ENCODE peak calls at places on chromosome 14, in five cellular contexts. W is uterus, L is ovary, Z is OCI-LY7, G is hepatocyte. R is an unnamed sample. For H3K4me1, the result is how much of the 10 kb centered on the place peaks cover.

GRCh38 chr14:91115986-91116385 is 2.1 kb downstream of the DGLUCY start:
- DNase-seq in L (no peak), W (no peak), G (no peak), Z (no peak), R (no peak)

GRCh38 chr14:82445810-82446575 is 912.3 kb upstream of the SEL1L start:
- DNase-seq in Z (no peak), L (no peak), W (no peak), G (no peak), R (no peak)

GRCh38 chr14:98210045-98210678 is 1061.8 kb downstream of the BCL11B start:
- DNase-seq in L (no peak), Z (no peak), G (no peak), W (no peak), R (no peak)

GRCh38 chr14:101194356-101195308 is 291.1 kb upstream of the RTL1 start:
- DNase-seq in G (no peak), W (no peak), L (peak), Z (no peak), R (no peak)

GRCh38 chr14:91234791-91235114 is 9.8 kb downstream of the GPR68 start:
- DNase-seq in W (no peak), Z (no peak), L (no peak), G (no peak), R (no peak)

GRCh38 chr14:21039585-21040369 is 2.4 kb upstream of the RNASE7 start:
- DNase-seq in Z (peak), L (peak), G (peak), W (peak), R (no peak)

GRCh38 chr14:93528884-93529558 is 98.3 kb downstream of the UNC79 start:
- DNase-seq in W (no peak), L (no peak), G (no peak), Z (no peak), R (no peak)

GRCh38 chr14:96038558-96038919 is 623 bp upstream of the C14orf132 start:
- DNase-seq in L (no peak), G (no peak), W (no peak), Z (no peak), R (no peak)

GRCh38 chr14:103161054-103161397 is 37.8 kb downstream of the TNFAIP2 start:
- DNase-seq in G (no peak), L (no peak), Z (no peak), W (no peak), R (no peak)

GRCh38 chr14:92503756-92504491 is 9.7 kb upstream of the RIN3 start:
- DNase-seq in L (no peak), G (peak), Z (no peak), W (no peak), R (no peak)

GRCh38 chr14:97873291-97873690 is 1076.1 kb downstream of the VRK1 start:
- DNase-seq in Z (no peak), W (no peak), G (no peak), L (no peak), R (no peak)

GRCh38 chr14:25848601-25849000 is 749.2 kb downstream of the NOVA1 start:
- DNase-seq in Z (no peak), W (no peak), L (no peak), G (no peak), R (no peak)

GRCh38 chr14:61608245-61609142 is 86.8 kb upstream of the HIF1A start:
- DNase-seq in L (no peak), W (no peak), Z (no peak), G (no peak), R (peak)

GRCh38 chr14:83300454-83301064 is 1766.9 kb upstream of the SEL1L start:
- DNase-seq in G (peak), L (no peak), Z (peak), W (no peak), R (no peak)

DNA sequence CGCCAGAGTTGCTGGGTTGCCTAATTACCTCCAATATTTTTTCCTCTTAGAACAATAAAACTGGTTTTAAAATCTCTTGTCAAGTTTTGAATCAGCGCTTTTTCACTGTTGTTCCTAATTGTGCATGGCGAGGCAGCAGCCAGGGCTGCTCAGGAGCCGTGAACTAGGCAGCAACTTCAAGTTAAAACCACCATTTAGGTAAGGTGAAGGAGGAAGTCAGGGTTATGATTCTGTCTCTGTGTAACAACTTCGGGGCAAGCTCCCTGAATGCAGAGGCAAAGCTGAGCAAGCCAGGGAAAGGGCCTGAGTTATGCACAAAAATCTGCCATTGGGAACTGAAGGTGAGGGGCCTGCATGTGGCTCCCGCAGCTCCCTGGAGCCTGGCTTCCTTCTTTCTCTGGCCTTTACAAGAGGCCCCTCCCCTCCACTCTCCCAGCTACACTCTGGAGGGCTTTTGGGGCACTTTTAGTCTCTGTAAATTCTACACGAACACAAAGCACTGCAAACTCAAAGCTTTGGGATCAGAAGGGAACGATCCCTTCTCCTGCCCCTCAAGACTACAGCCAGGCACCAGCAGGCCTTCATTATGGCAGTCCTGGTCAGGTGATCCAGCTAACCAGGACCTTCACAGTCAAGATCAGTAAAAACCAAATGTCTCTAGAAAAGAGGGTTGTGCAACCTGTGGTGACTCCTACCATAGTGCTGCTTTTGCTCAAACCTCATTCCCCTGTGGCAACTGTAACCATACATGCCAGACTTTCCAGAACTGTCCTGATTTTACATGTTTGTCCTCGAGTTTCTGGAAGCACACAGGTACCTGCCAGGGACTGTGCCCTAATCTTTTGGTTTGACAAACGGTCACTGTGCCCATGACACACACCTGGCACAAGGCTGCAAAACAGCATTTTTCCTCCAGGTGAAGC is 67.3 kb upstream of the PTGR2 start:
- DNase-seq in G (peak), L (no peak), W (no peak), Z (peak), R (peak)
- H3K4me1 ChIP-seq in G (under half), L (under half), W (under half), Z (half or more), R (under half)

DNA sequence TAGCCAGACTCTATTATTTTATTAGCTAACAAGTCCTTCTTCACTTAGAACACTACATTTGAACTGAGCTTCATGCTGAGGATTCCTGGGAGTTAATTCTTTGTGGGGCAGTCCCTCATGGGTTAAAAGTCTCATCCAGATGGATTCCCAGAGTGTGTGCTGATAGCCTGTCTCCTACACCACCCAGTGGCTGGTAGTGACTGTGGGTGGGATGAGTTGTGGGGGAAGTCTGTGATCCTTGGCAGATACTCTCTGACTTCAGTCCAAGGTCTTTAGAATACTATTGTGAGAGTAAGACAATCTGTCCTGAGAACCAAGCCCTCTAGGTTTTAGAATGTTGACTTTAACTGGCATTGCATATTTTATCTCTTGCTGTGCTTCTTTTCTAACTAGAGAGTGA is 37.2 kb downstream of the AKAP6 start:
- DNase-seq in G (peak), W (no peak), L (no peak), Z (no peak), R (no peak)
- TF ChIP-seq CTCF in G (peak), W (no peak), L (no peak), Z (no peak), R (no peak)

GRCh38 chr14:75969891-75970290 is 11.9 kb downstream of the TGFB3 start:
- DNase-seq in Z (no peak), G (no peak), W (no peak), L (no peak), R (no peak)

GRCh38 chr14:75972729-75973480 is 8.9 kb downstream of the TGFB3 start:
- DNase-seq in G (no peak), Z (no peak), W (no peak), L (no peak), R (no peak)

GRCh38 chr14:75969126-75969525 is 12.7 kb downstream of the TGFB3 start:
- DNase-seq in L (no peak), G (no peak), W (no peak), Z (no peak), R (no peak)

GRCh38 chr14:75970989-75971388 is 10.8 kb downstream of the TGFB3 start:
- DNase-seq in Z (no peak), G (no peak), W (no peak), L (no peak), R (no peak)

DNA sequence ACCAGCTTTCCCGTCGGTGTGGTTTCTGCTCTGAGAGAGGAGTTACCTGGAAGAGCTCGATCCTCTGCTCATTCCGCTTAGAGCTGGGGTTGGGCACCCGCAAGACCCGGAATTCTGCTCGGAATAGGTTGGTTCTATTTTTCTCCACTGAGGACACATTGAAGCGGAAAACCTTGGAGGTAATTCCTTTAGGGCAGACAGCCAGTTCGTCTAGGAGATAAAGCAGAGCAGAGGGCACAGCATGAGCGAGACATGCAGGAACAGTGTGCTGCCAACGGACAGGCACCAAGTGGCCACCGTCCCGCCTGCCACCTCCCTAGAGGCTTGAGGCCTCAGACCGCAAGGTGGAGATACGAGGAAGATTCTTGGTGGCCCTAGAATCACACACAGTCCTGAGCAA is 10.3 kb downstream of the TGFB3 start:
- DNase-seq in W (no peak), L (no peak), G (no peak), Z (no peak), R (no peak)
- H3K4me1 ChIP-seq in W (under half), L (under half), G (under half), Z (under half), R (under half)

DNA sequence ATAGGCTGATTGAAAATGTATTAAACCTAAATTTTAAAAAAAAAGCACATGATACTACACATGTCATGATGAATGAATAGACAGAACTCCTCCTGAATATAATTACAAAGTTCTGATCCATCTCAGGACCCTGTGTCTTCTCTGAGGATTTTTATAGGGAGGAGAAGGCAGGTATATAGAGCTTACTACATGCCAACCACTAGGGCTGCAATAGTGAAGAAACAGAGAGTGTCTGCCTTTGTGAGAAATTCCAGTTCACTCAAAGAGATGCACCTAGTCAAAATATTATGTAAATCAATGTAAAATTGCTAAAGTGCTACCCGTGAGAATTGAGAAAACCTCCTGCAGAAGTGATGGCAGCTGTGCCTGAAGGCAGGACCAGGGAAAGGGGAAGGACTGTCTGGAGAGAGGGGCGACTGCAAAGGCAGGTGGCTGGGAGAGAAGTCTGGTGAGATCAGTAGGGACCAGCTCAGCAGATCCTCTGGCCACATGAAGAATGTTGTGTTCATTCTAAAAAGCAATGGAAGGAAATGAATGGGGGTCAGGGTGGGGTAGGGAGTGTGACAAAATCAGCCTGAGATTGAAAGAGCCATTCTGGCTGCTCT is 15.1 kb downstream of the ABHD4 start:
- DNase-seq in Z (no peak), W (no peak), L (no peak), G (no peak), R (no peak)
- TF ChIP-seq CTCF in Z (peak), W (no peak), L (no peak), G (peak), R (no peak)

DNA sequence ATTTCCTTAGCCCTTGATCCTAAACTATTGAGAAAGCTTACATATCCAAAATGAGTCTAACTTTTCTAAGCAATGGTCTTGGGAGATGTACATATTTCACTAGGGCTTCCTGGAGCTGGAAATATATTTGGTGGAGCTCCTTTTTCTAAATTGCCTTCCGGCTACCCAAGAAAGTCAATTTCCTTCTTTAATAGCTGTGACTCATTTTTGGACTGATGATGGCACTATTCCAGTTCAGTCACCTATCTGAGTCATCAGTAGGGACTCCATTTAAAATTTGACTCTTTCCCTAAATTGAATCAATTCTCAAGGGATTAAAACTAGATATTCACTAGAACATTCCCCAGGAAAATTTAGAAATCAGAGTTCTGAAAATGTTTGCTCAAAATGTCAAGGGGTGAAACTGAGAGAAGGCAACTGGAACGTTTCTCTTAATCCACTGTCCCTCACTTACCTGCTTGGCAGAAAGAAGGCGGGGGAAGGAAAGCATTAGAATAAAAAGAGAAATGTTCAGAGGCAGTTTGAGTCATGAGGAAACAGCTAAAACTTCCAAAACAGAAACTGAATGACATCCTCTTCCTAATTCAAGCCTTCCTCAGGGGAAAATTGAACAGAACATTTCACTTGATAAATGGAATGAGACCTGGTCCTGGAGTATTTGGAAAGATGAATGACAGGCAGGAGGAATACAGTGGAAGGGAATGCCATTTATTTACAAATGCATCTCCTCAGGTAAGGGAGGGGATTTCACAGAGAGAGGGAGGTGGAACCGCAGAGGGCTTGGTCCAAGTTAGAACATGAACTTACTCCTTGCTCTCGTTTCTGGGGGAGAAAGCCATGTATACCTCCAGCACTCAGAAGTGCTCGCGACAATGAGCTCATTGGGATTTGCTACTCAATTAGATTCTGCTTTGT is 91.2 kb downstream of the RGS6 start:
- DNase-seq in G (no peak), W (no peak), Z (no peak), L (no peak), R (no peak)
- H3K4me1 ChIP-seq in G (under half), W (under half), Z (under half), L (under half), R (under half)

DNA sequence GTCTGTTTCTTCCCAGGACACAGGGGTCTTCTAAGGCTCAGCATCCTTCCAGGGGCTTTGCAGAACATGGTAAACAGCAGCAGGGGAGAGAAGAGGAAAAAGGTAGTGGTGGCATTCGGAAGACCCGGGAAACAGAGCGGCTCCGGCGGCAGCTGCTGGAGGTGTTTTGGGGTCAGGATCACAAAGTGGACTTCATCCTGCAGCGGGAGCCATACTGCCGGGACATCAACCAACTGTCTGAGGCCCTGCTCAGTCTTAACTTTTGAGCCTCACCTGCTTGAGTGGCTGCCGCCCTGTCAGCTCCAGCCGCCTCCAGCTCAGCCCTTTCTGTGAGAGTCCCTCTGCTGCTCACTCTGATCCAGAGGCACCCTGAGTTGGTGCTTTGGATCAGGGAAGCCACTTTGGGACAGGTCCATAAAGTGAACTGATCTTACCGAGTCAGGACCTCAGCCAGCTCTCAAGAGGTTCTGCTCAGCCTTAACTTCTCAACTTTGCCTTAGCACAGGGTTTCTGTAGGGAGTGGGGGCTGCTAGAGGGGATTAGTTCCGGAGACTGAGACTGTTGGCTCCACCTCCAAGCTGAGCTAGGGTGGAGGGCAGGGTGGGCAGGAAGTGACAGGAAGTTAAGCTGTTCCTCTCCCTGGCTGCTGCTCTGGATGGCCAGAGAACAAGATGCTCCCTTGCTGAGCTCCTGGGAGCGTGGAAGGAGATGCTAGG is 5.4 kb downstream of the SDR39U1 start:
- DNase-seq in G (no peak), L (peak), Z (peak), W (no peak), R (peak)
- TF ChIP-seq CTCF in G (no peak), L (no peak), Z (peak), W (no peak), R (no peak)

GRCh38 chr14:24404814-24405213 is 6.0 kb downstream of the NYNRIN start:
- DNase-seq in G (no peak), W (no peak), Z (no peak), L (peak), R (no peak)
- H3K4me1 ChIP-seq in G (half or more), W (under half), Z (under half), L (under half), R (under half)

DNA sequence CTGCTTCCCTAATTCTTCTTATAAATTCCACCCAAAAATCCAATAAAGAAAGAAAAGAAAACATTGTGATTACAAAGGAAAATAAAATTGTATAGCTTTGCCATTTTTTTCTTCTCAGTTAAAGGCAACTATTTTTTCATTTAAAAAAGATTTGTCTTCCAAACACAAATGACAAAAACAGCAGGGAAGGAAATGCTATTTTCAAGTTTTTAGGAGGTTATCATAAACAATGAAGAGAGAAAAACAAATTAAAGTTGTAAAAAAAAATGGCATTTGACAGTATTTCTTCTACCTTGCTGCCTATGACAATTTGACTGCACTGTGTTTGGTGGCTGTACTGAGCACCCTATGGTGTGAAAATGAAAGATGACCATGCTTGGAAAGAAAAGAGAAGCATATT is 109.9 kb downstream of the PRKD1 start:
- DNase-seq in Z (no peak), L (no peak), W (no peak), G (no peak), R (no peak)
- TF ChIP-seq CTCF in Z (no peak), L (no peak), W (no peak), G (no peak), R (no peak)

R was measured in mucosa of descending colon.